ENCODE peak calls at places on chromosomes 5 and 9, in nine cellular contexts. A, I, Z, Y, S, G, R, W and H are unnamed samples. For H3K36me3 and H3K4me1, the result is how much of the 10 kb centered on the place peaks cover.

GRCh38 chr9:85040806-85041575 is 371.5 kb downstream of the NTRK2 start:
- DNase-seq in G (no peak), Y (no peak), A (no peak), R (no peak), Z (no peak), S (no peak), I (no peak), W (no peak), H (no peak)

GRCh38 chr5:28190011-28190410 is 1151.6 kb upstream of the CDH9 start:
- DNase-seq in A (no peak), I (no peak), Z (no peak), W (no peak), Y (no peak), R (no peak), S (no peak), G (no peak), H (no peak)

GRCh38 chr5:58019614-58020013 is 440.3 kb downstream of the PLK2 start:
- DNase-seq in G (no peak), S (no peak), I (no peak), W (peak), R (no peak), A (no peak), Z (no peak), Y (peak), H (no peak)

GRCh38 chr5:99378443-99378842 is 449.6 kb upstream of the CHD1 start:
- DNase-seq in S (no peak), W (no peak), R (no peak), Y (no peak), I (no peak), A (no peak), Z (no peak), G (no peak), H (no peak)

GRCh38 chr5:7805379-7805778 is 45.6 kb downstream of the CFAP90 start:
- DNase-seq in R (no peak), Y (no peak), A (no peak), W (no peak), S (no peak), I (no peak), G (peak), Z (no peak), H (no peak)

GRCh38 chr5:140185409-140185808 is 10.4 kb downstream of the CYSTM1 start:
- DNase-seq in Z (no peak), G (no peak), W (no peak), I (no peak), Y (no peak), A (no peak), R (no peak), S (no peak), H (no peak)

GRCh38 chr5:118486647-118487046 is 501.7 kb downstream of the DTWD2 start:
- DNase-seq in G (no peak), R (no peak), Y (no peak), A (no peak), W (no peak), S (no peak), Z (no peak), I (no peak), H (no peak)

GRCh38 chr9:2116073-2116472 is 100.9 kb downstream of the SMARCA2 start:
- DNase-seq in Y (no peak), I (no peak), S (no peak), G (peak), Z (no peak), A (no peak), R (no peak), W (no peak), H (peak)

GRCh38 chr5:140266471-140267200 is 36.3 kb downstream of the PFDN1 start:
- DNase-seq in R (no peak), G (no peak), A (no peak), W (no peak), Z (no peak), Y (no peak), S (no peak), I (no peak), H (no peak)

DNA sequence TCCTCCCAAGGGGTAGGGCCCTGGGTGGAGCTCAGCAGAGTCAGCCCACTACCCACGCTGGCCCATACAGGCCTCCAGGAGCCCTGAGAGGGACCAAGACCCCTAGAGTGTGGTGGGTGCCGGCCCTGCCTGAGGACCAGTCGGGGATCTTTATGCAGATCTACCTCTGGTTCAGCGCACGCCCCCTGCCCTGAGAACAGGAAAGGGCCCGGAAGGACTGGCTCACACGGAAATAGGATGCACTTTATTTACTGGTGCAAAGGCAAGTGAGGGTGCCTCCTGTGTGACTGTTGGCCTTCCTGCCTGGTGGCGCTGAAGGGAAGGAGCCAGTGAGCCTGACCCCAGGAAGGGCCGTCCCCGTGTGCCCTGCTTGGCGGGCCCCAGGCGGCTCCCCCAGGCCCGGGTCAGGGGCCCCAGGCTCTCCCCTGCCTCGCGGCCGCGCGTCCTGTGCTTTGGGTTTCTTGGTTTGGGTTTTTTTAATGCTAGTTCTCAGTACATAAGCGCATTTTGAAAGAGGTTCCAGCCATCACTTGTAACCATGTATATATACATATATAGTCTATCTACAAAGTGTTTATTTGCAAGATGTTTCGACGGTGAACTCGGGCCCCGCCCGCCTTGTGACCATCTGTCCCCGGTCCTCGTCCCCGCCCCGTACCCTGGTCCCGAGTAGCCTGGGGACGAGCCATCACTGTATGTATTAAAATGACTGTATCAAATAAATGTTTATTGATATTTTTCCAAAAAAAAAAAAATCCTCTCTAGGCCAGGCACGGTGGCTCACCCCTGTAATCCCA is 76.4 kb upstream of the ROR2 start:
- DNase-seq in S (no peak), Y (no peak), Z (no peak), A (no peak), R (no peak), W (no peak), G (no peak), I (no peak), H (no peak)
- H3K36me3 ChIP-seq in S (under half), Y (under half), Z (under half), A (under half), R (under half), W (under half), G (under half), I (under half), H (under half)

DNA sequence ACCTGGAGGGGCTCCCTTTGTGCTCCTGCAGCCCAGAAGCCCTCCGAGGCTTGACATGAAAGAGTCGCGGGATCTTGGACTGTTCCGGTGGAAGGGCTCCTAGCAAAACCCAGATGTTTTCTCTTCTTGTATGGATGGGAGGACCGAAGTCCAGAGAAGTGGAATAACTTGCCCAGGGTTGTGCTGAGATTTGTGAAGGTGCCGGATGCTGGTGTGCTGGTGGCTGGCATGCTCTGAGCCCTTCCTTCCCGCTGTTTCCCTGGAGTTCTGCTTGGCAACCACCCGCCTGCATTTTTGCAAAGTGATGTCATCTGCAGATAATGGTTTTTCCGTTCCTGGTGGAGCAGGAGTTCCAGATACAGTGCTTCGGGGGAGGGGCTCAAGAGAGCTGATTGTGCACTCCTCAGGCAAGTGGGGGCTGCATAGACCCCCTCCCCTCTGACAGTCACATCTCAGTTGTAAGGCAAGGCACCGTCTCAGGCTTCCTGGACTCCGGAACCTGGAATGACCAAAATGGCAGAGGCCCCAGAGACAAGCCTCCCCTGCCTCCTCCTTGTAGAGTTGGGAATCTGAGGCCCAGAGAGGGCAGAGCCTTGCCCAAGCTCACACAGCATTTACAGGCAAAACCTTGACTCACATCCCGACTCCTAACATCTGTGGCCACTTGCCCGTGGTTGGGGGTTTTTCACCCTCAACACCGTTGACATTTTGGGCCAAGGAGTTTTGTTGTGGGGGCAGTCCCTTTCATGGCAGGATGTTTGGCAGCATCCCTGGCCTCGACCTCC is 157.0 kb downstream of the RGS3 start:
- DNase-seq in W (peak), R (no peak), A (peak), Z (peak), I (peak), Y (peak), G (peak), S (peak), H (peak)
- H3K4me1 ChIP-seq in W (under half), R (under half), A (under half), Z (under half), I (under half), Y (half or more), G (under half), S (half or more), H (under half)

GRCh38 chr5:78483809-78484521 is 123.5 kb downstream of the SCAMP1 start:
- DNase-seq in Y (no peak), Z (no peak), R (no peak), W (peak), S (no peak), I (no peak), A (no peak), G (no peak), H (no peak)
- H3K4me3 ChIP-seq in Y (no peak), Z (no peak), R (no peak), W (no peak), S (no peak), I (no peak), A (no peak), G (no peak), H (no peak)

GRCh38 chr9:128820665-128821583 is 2.6 kb downstream of the ENDOG start:
- DNase-seq in A (no peak), R (no peak), Y (no peak), W (no peak), I (no peak), S (no peak), Z (no peak), G (no peak), H (no peak)

GRCh38 chr9:128823362-128823902 is 5.1 kb downstream of the ENDOG start:
- DNase-seq in Y (no peak), R (no peak), S (no peak), G (no peak), W (no peak), I (no peak), Z (no peak), A (no peak), H (no peak)

GRCh38 chr9:128822407-128823042 is 4.2 kb downstream of the ENDOG start:
- DNase-seq in A (no peak), S (no peak), Z (no peak), R (no peak), I (no peak), Y (no peak), W (peak), G (no peak), H (no peak)

GRCh38 chr9:128819716-128820664 is 1.7 kb downstream of the ENDOG start:
- DNase-seq in A (no peak), W (no peak), S (no peak), G (no peak), Z (no peak), Y (peak), R (no peak), I (no peak), H (peak)

GRCh38 chr9:128821584-128822406 is 3.5 kb downstream of the ENDOG start:
- DNase-seq in G (no peak), Z (no peak), A (no peak), I (no peak), R (no peak), S (no peak), W (no peak), Y (no peak), H (no peak)
- H3K36me3 ChIP-seq in G (under half), Z (half or more), A (under half), I (under half), R (half or more), S (half or more), W (under half), Y (half or more), H (half or more)

GRCh38 chr5:136382791-136383190 is 17.4 kb upstream of the TRPC7 start:
- DNase-seq in I (no peak), S (no peak), A (no peak), W (no peak), Z (no peak), R (no peak), G (no peak), Y (no peak), H (no peak)

DNA sequence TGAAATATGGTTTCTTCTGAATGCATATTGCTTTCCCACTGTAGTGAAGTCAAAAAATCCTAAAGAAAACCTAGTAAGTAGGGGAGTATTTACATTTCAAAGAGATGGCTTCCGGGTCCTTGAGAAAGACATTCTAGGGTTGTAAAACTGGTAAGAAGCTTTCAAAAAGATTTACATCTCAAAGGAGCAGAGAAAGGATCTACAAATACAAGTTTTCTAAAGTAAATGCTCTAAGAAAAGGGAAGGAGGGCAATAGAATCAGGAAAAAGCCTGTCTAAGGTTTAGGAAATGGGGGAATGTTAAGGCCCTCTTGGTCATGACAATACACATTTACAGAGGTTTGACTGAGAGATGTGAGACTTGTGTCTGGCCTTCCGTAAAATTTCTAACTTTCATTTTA is 16.7 kb upstream of the TRPC7 start:
- DNase-seq in Z (no peak), W (no peak), I (no peak), Y (no peak), S (no peak), A (no peak), G (no peak), R (no peak), H (no peak)
- H3K4me1 ChIP-seq in Z (under half), W (under half), I (under half), Y (under half), S (under half), A (under half), G (under half), R (under half), H (under half)

GRCh38 chr9:110258671-110259070 is 2.4 kb upstream of the TXN start:
- DNase-seq in I (no peak), R (no peak), W (no peak), Z (no peak), A (no peak), S (no peak), Y (no peak), G (no peak), H (no peak)
- H3K4me3 ChIP-seq in I (no peak), R (no peak), W (no peak), Z (no peak), A (no peak), S (no peak), Y (no peak), G (no peak), H (no peak)

GRCh38 chr9:131516930-131517329 is 14.1 kb downstream of the UCK1 start:
- DNase-seq in S (no peak), I (no peak), Z (no peak), A (no peak), Y (no peak), G (no peak), R (no peak), W (no peak), H (no peak)

GRCh38 chr9:131516274-131516565 is 13.5 kb downstream of the POMT1 start:
- DNase-seq in S (no peak), R (no peak), G (no peak), Z (no peak), I (no peak), A (no peak), W (no peak), Y (no peak), H (no peak)

GRCh38 chr9:131517761-131518190 is 13.3 kb downstream of the UCK1 start:
- DNase-seq in A (no peak), G (no peak), W (peak), R (no peak), Z (no peak), I (no peak), Y (no peak), S (no peak), H (no peak)

GRCh38 chr9:131520448-131520847 is 10.6 kb downstream of the UCK1 start:
- DNase-seq in Z (no peak), R (no peak), A (no peak), G (no peak), S (no peak), I (no peak), Y (no peak), W (no peak), H (no peak)

DNA sequence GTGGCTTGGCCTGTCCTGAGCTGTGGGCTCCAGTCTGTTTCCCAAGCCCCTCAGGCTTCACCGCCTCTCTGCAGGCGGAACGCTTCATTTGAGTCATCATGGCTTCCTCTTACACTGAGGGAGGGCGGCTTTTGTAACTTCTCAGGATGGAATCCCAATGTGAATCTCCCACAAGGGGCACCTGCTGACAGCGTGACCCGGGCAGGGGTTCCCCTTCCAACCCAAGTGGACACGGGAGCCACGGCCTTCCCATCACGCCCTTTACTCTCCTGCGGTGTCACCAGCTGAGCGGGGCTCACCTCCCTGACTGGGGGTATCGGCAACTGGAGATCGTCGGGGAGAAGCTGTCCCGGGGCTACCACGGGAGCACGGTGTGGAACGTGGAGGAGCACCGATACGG is 12.5 kb downstream of the UCK1 start:
- DNase-seq in A (no peak), S (no peak), Y (no peak), I (no peak), R (no peak), G (no peak), W (no peak), Z (no peak), H (no peak)
- H3K36me3 ChIP-seq in A (under half), S (half or more), Y (half or more), I (under half), R (half or more), G (under half), W (under half), Z (half or more), H (under half)

DNA sequence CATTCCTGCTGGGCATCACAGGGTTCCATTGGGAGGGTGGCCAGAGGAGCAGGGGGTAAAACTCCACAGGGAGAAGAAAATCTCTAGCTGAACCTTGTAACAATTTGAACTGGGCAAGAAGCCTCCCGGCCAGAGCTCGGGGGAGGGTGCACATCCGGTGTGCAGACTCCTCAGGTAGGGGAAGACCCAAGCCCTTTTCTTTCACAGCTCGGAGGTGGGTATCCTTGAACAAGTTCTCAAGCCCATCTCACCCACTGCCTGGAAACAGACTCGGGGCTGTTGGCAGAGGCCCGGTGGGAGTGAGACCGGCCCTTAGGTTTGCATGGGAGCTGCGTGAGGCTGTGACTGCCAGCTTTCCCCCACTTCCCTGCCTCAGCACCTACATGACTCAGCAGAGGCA is 111.5 kb upstream of the IL7R start:
- DNase-seq in Z (no peak), A (no peak), W (no peak), R (no peak), G (no peak), Y (no peak), I (no peak), S (no peak), H (no peak)
- H3K4me1 ChIP-seq in Z (under half), A (under half), W (under half), R (under half), G (under half), Y (under half), I (under half), S (under half), H (under half)